ENCODE peak calls at places on chromosomes 13 and 19, in six cellular contexts. P is dorsolateral prefrontal cortex, U is fibroblast of lung, H is epithelial cell of esophagus, Z is heart left ventricle, M is AG04449. V is an unnamed sample.

GRCh38 chr19:7326105-7326877 is 22.4 kb upstream of the ARHGEF18 start:
- DNase-seq in P (no peak), M (no peak), H (no peak), Z (no peak), U (no peak), V (peak)

GRCh38 chr13:94860981-94861407 is 148.6 kb upstream of the SOX21 start:
- DNase-seq in H (peak), Z (no peak), U (peak), P (no peak), M (no peak), V (peak)

GRCh38 chr19:50706387-50706786 is 13.2 kb downstream of the SHANK1 start:
- DNase-seq in Z (no peak), M (no peak), P (no peak), H (no peak), U (no peak), V (no peak)

GRCh38 chr13:94702181-94703041 is 9.9 kb downstream of the SOX21 start:
- DNase-seq in H (no peak), M (no peak), Z (no peak), P (no peak), U (no peak), V (no peak)

GRCh38 chr19:52542984-52543664 is 15.7 kb downstream of the ZNF808 start:
- DNase-seq in M (no peak), H (no peak), P (no peak), U (peak), Z (no peak), V (no peak)

GRCh38 chr19:52028780-52029123 is 573 bp upstream of the ZNF614 start:
- DNase-seq in M (no peak), P (no peak), U (no peak), H (no peak), Z (no peak), V (no peak)

GRCh38 chr19:30444686-30445232 is 72.6 kb downstream of the ZNF536 start:
- DNase-seq in M (no peak), Z (no peak), P (no peak), U (no peak), H (no peak), V (no peak)

GRCh38 chr19:42121666-42122069 is 10.6 kb downstream of the POU2F2 start:
- DNase-seq in P (peak), U (peak), H (peak), M (no peak), Z (peak), V (peak)

GRCh38 chr13:73580868-73581267 is 522.1 kb downstream of the KLF5 start:
- DNase-seq in U (no peak), H (no peak), Z (no peak), M (no peak), P (no peak), V (no peak)

GRCh38 chr13:99983401-99984133 is 2.0 kb downstream of the ZIC2 start:
- DNase-seq in Z (no peak), M (no peak), H (no peak), U (no peak), P (no peak), V (no peak)

DNA sequence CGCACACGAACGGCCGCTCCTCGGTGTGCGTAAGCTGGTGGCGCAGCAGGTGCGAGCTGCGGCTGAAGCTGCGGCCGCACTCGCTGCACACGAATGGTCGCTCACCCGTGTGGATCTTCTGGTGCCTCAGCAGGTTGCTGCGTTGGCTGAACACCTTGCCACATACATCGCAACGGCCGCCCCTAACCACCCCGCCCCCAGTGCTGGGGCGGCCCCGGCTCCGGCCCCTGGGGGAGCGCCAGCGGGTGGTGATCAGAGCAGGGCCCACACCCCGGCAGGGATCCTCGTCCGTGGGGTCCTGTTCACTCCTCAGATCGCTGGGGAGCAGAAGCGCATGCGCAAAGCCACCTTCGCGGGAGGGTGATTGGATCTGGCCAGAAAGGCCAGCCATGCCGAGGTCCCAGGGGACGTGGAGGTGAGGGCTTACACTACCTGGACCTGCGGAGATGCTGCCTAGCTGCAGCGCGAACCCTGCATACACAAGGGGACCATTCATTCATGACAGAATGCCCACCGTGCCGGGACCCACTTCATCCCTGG is 4.7 kb upstream of the UBE2M start:
- DNase-seq in M (no peak), Z (no peak), H (no peak), U (no peak), P (peak), V (no peak)
- H3K4me3 ChIP-seq in M (peak), Z (peak), H (peak), U (peak), P (peak), V (peak)

GRCh38 chr19:27865927-27866777 is 1346.8 kb downstream of the UQCRFS1 start:
- DNase-seq in P (no peak), U (no peak), H (no peak), M (no peak), Z (no peak), V (no peak)

GRCh38 chr19:27858981-27859581 is 1353.9 kb downstream of the UQCRFS1 start:
- DNase-seq in H (no peak), Z (no peak), P (no peak), U (no peak), M (no peak), V (no peak)

GRCh38 chr19:27861411-27861975 is 1351.5 kb downstream of the UQCRFS1 start:
- DNase-seq in P (no peak), M (no peak), Z (no peak), U (no peak), H (no peak), V (no peak)

GRCh38 chr19:27859689-27860088 is 1353.3 kb downstream of the UQCRFS1 start:
- DNase-seq in M (no peak), Z (no peak), P (no peak), U (no peak), H (no peak), V (no peak)

GRCh38 chr19:27860309-27860934 is 1352.5 kb downstream of the UQCRFS1 start:
- DNase-seq in M (no peak), H (no peak), U (no peak), Z (no peak), P (no peak), V (no peak)
- TF ChIP-seq CTCF in M (no peak), H (no peak), U (no peak), Z (no peak), P (no peak), V (no peak)

DNA sequence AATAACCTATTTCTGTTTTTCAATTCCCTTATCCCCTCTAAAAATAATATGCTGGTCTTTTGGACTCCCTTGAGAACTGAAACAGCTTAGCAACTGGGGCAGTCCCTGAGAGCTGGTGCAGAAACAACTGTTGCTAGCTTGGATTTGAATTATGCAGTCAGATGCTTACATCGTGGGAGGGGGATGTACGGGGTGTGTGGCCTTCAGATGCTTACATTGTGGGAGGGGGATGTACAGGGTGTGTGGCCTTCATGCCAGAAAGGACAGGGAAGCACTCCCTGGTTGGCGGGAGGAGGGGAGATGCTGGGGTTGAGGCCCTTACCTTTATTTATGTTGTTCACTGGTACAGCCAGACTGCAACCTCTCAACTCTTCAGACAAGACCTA is 25.6 kb downstream of the LRCH1 start:
- DNase-seq in P (no peak), Z (no peak), M (no peak), H (no peak), U (no peak), V (no peak)
- H3K4me3 ChIP-seq in P (no peak), Z (no peak), M (no peak), H (no peak), U (no peak), V (peak)

GRCh38 chr13:26112843-26113242 is 61.0 kb upstream of the SHISA2 start:
- DNase-seq in U (no peak), M (no peak), H (peak), Z (no peak), P (no peak), V (no peak)
- TF ChIP-seq CTCF in U (no peak), M (peak), H (no peak), Z (no peak), P (no peak), V (peak)

GRCh38 chr13:110869231-110869804 is 45.6 kb downstream of the ANKRD10 start:
- DNase-seq in M (no peak), H (no peak), U (peak), Z (no peak), P (no peak), V (no peak)
- H3K4me3 ChIP-seq in M (peak), H (no peak), U (peak), Z (peak), P (peak), V (peak)

DNA sequence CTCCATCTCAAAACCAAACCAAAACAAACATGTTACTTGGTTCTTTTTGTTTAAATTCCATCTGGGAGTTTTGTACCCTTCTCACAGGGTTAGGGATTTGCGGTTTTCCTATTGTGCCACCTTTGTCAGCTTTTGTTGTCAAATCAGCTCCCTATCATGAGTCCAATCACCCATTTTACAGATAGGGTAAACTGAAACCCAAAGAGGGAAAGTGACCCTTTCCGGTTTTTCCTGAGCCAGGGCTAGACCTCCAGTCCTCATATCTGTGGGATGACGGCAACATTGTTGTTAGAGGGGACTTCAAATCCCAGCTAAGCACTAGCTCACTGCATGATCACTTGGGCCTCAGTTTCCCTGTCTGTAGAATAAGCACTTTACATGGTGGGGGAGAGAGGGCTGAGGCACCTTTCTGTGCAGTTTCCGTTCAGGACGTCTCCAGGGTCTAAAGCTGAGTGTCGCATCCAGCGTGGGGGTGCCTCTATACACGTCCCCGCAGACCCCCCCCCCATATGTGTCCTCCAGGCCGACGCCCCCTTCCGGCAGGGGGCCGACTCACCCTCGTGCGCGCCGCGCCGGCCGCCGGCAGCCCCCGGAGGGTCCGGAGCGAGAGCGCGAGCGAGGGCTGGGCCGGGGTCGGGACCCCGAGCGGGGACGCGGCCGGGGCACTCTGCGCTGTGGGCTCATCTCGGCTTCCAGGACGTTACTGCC is 3.9 kb downstream of the CCDC194 start:
- DNase-seq in U (no peak), Z (no peak), M (no peak), H (no peak), P (no peak), V (no peak)
- TF ChIP-seq CTCF in U (no peak), Z (no peak), M (peak), H (no peak), P (no peak), V (no peak)

GRCh38 chr13:104979281-104979680 is 1556.2 kb downstream of the EFNB2 start:
- DNase-seq in P (no peak), H (no peak), M (no peak), Z (no peak), U (no peak), V (no peak)
- H3K4me3 ChIP-seq in P (no peak), H (no peak), M (no peak), Z (no peak), U (no peak), V (no peak)

GRCh38 chr13:19589312-19589711 is 28.0 kb upstream of the TPTE2 start:
- DNase-seq in U (no peak), P (no peak), H (no peak), M (no peak), Z (no peak), V (no peak)

GRCh38 chr13:19590423-19590822 is 29.1 kb upstream of the TPTE2 start:
- DNase-seq in M (no peak), Z (no peak), H (no peak), U (no peak), P (no peak), V (no peak)

GRCh38 chr13:19591864-19592263 is 30.5 kb upstream of the TPTE2 start:
- DNase-seq in Z (no peak), H (no peak), M (no peak), U (no peak), P (no peak), V (no peak)

GRCh38 chr13:19587635-19588300 is 26.4 kb upstream of the TPTE2 start:
- DNase-seq in Z (no peak), U (peak), M (peak), P (peak), H (peak), V (peak)

DNA sequence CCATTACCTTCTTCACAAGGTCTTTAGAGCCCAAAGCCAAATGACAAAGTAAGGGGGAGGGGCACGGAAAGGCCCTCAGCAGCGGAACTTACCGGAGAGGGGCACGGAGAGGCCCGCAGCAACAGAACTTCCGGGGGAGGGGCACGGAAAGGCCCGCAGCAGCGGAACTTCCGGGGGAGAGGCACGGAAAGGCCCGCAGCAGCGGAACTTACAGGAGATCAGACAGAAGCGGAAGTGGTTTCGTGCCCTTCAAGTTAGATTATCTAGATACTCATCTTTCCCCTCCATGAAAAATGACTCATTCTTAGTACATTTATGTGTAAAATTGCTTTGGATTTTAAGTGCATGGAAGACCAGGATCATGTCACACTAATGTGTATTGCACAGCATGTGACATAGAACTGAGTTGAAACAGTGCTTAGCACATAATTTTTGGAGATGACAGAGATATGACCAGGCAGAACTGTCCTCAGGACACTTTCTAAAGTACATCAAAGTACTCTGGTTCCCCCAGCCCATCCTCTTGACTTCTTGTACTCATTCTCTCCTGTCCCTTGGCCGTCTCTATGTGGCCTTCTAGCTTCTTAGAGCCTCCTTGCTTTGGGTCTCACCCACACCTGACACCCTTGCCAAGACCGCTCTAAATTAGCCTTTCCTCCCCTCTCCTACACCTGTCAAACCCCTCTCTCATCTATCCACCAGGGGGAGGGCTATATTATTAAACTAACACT is 25.7 kb upstream of the TPTE2 start:
- DNase-seq in H (peak), Z (peak), M (no peak), U (peak), P (no peak), V (peak)
- TF ChIP-seq CTCF in H (no peak), Z (no peak), M (no peak), U (no peak), P (no peak), V (no peak)

GRCh38 chr13:24273926-24274325 is 35.5 kb upstream of the C1QTNF9 start:
- DNase-seq in U (no peak), P (no peak), M (no peak), H (no peak), Z (no peak), V (no peak)

GRCh38 chr13:24272452-24273161 is 36.8 kb upstream of the C1QTNF9 start:
- DNase-seq in P (no peak), H (peak), M (no peak), U (peak), Z (peak), V (no peak)

GRCh38 chr13:24276310-24276709 is 33.1 kb upstream of the C1QTNF9 start:
- DNase-seq in H (no peak), Z (no peak), U (no peak), P (no peak), M (no peak), V (no peak)

GRCh38 chr13:24274452-24274971 is 34.9 kb upstream of the C1QTNF9 start:
- DNase-seq in U (no peak), P (peak), Z (peak), M (no peak), H (peak), V (no peak)

DNA sequence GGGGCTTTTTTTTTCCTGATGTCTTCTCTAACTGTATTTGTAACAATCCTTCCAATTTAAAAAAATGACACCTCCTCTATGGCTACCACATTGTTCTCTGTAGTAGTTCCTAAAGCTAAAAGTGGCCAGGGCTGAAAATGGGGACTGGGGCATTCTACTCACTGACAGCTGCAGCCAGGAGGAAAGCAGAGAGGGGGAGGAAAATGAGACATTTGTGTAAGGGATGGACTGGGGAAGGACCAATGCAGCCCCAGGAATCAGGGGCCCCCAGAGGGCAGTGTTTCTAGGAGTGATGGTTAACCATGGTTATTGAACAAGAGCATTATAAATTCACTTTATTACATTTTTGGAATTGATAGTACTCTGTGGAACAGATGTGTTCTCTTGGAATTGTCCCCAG is 34.3 kb upstream of the C1QTNF9 start:
- DNase-seq in U (no peak), M (no peak), Z (no peak), H (no peak), P (no peak), V (no peak)
- H3K4me3 ChIP-seq in U (no peak), M (no peak), Z (no peak), H (no peak), P (no peak), V (no peak)

DNA sequence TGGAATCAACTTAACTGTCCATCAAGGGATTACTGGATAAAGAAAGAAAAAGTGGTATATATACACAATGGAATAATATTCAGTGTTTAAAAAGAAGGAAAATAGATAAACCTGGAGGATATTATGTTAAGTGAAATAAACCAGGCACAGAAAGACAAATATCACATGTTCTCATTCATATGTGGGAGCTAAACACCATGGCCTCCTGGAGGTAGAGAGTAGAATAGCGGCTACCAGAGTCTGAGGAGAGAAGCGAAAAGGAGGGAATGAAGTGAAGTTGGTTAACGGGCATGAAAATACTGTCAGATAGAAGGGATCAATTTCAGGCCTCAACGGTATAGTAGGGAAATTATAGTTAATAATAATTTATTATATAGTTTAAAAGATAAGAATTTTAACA is 147.5 kb upstream of the OBI1 start:
- DNase-seq in H (peak), Z (no peak), U (no peak), M (no peak), P (no peak), V (no peak)
- TF ChIP-seq CTCF in H (peak), Z (peak), U (no peak), M (no peak), P (no peak), V (no peak)